ENCODE peak calls at places on chromosome 3, in four cellular contexts. O, D, T and L are unnamed samples.

GRCh38 chr3:155934215-155934614 is 63.8 kb downstream of the GMPS start:
- DNase-seq in O (no peak), T (no peak), D (no peak), L (no peak)

GRCh38 chr3:7710284-7710683 is 791.3 kb upstream of the LMCD1 start:
- DNase-seq in T (no peak), O (no peak), D (no peak), L (no peak)

GRCh38 chr3:13828501-13828900 is 51.4 kb downstream of the WNT7A start:
- DNase-seq in T (no peak), D (no peak), O (no peak), L (no peak)

GRCh38 chr3:82474711-82475110 is 713.3 kb upstream of the GBE1 start:
- DNase-seq in D (no peak), T (no peak), O (no peak), L (no peak)

GRCh38 chr3:31013843-31014242 is 119.4 kb upstream of the GADL1 start:
- DNase-seq in D (no peak), O (no peak), T (no peak), L (no peak)

GRCh38 chr3:133763797-133764734 is 17.9 kb downstream of the TF start:
- DNase-seq in O (no peak), D (no peak), T (no peak), L (no peak)

GRCh38 chr3:129555176-129555575 is 12.2 kb downstream of the H1-8 start:
- DNase-seq in O (no peak), T (no peak), D (no peak), L (no peak)

GRCh38 chr3:43894176-43895049 is 203.7 kb downstream of the ABHD5 start:
- DNase-seq in O (no peak), T (no peak), D (peak), L (no peak)

GRCh38 chr3:179973024-179973423 is 63.7 kb downstream of the PEX5L start:
- DNase-seq in O (no peak), D (no peak), T (no peak), L (no peak)

GRCh38 chr3:150544726-150545125 is 1.6 kb downstream of the SERP1 start:
- DNase-seq in T (no peak), D (no peak), O (no peak), L (no peak)

GRCh38 chr3:14441920-14442300 is 39.5 kb downstream of the SLC6A6 start:
- DNase-seq in O (no peak), D (no peak), T (no peak), L (no peak)

GRCh38 chr3:141526709-141527108 is 39.9 kb downstream of the RASA2 start:
- DNase-seq in D (no peak), O (no peak), T (no peak), L (no peak)

GRCh38 chr3:106699093-106699492 is 678.1 kb upstream of the CCDC54 start:
- DNase-seq in D (no peak), T (no peak), O (no peak), L (no peak)

GRCh38 chr3:72095521-72095920 is 310.6 kb upstream of the PROK2 start:
- DNase-seq in D (no peak), T (no peak), O (no peak), L (no peak)

GRCh38 chr3:153456831-153457545 is 295.0 kb downstream of the RAP2B start:
- DNase-seq in D (no peak), T (no peak), O (no peak), L (no peak)

GRCh38 chr3:23203651-23204111 is 554 bp downstream of the UBE2E2 start:
- DNase-seq in T (peak), O (peak), D (no peak), L (no peak)

GRCh38 chr3:153026026-153026425 is 136.0 kb upstream of the RAP2B start:
- DNase-seq in D (no peak), T (no peak), O (no peak), L (no peak)

GRCh38 chr3:28590851-28591250 is 242.2 kb upstream of the AZI2 start:
- DNase-seq in D (no peak), O (no peak), T (no peak), L (no peak)

GRCh38 chr3:141707741-141708203 is 30.3 kb upstream of the RNF7 start:
- DNase-seq in D (no peak), O (no peak), T (no peak), L (no peak)

GRCh38 chr3:14424711-14425573 is 22.5 kb downstream of the SLC6A6 start:
- DNase-seq in T (no peak), O (no peak), D (no peak), L (no peak)

GRCh38 chr3:8318002-8318649 is 183.5 kb upstream of the LMCD1 start:
- DNase-seq in O (no peak), T (no peak), D (peak), L (no peak)

GRCh38 chr3:25143356-25143704 is 284.7 kb upstream of the RARB start:
- DNase-seq in D (no peak), O (no peak), T (no peak), L (no peak)

GRCh38 chr3:192332386-192333291 is 394.7 kb downstream of the FGF12 start:
- DNase-seq in O (no peak), T (no peak), D (no peak), L (no peak)
- H3K27ac ChIP-seq in O (no peak), T (no peak), D (no peak), L (no peak)

DNA sequence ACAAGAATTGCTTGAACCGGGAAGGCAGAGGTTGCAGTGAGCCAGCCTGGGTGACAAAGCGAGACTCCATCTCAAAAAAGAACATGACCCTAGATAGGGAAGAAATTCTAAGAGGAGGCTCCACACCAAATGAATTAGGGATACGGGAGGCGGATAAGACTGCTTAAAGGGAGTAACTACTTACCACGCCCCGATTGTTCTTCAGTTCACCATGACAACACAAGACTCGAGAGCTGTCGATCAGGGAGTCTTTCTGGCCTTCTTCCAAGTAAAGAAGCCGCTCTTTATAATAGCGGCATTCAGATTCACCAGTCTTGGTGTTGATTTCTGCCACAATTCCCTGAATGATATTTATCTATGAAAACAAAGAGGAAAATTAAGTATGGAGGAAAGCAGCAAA is 53.9 kb upstream of the TASOR start:
- DNase-seq in D (no peak), T (no peak), O (no peak), L (no peak)
- H3K27ac ChIP-seq in D (no peak), T (no peak), O (no peak), L (no peak)

GRCh38 chr3:116046350-116046749 is 398.9 kb downstream of the LSAMP start:
- DNase-seq in T (no peak), O (no peak), D (no peak), L (no peak)
- H3K27ac ChIP-seq in T (no peak), O (peak), D (no peak), L (no peak)

GRCh38 chr3:172569128-172570008 is 46.1 kb upstream of the TNFSF10 start:
- DNase-seq in D (no peak), O (no peak), T (no peak), L (no peak)

GRCh38 chr3:172562881-172563835 is 39.9 kb upstream of the TNFSF10 start:
- DNase-seq in T (peak), O (no peak), D (peak), L (peak)

GRCh38 chr3:172564499-172564898 is 41.3 kb upstream of the TNFSF10 start:
- DNase-seq in T (no peak), D (no peak), O (no peak), L (no peak)

GRCh38 chr3:172568713-172569112 is 45.5 kb upstream of the TNFSF10 start:
- DNase-seq in O (no peak), D (no peak), T (no peak), L (no peak)
- H3K27ac ChIP-seq in O (no peak), D (no peak), T (no peak), L (no peak)

DNA sequence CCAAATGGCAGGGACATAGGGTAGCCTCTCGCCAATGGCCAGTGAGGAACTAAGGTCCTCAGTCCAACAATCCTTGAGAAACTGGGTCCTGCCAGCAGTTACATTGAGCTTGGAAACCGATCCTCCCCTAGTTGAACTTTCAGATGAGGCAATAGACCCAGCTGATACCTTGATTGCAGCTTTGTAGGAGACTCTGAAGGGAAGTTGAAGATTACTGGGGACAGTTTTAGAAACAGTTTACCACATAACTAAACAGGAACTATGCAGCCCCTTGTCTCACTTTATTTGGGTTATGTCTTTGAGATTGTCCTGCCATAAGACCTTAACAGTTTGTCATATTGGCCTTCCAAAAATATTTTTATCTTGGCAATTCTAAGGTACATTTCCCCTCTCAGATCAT is 304.1 kb upstream of the TBC1D5 start:
- DNase-seq in D (no peak), O (no peak), T (no peak), L (no peak)
- H3K27ac ChIP-seq in D (no peak), O (no peak), T (no peak), L (no peak)

DNA sequence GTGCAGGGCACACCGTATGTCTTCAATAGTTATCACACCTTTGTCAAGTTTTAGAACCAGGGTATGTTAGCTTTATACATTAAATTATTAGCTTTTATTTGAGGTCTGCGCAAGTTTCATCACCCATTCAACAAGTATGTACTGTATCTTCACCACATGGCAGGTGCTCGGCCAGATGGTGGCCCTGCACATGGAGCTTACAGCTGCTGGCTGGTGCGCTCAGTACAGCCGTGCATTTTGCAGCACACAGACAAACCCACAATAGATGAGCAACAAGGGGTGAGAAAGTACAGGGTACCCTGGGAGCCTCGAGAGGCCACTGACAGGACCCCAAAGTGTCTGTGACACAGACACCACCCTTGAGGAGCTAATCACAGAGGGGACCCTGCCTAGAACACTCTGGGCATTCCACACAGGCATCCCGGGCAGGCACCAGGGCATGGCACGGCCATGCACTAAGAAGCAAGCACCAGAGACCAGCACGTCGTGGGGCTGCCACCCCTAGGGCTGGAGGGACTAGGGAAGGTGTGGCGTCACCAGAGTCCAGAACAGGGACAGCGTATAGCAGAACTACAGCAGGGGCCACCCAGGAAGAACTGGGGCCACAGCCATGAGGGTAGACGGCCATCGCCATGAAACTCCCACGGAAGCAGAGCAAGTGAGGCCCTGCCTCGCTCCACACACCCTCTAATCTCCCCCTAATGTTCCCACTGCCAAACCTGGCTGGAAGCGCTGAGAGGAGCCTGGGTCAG is 27.4 kb downstream of the ZXDC start:
- DNase-seq in D (no peak), O (no peak), T (peak), L (no peak)
- H3K27ac ChIP-seq in D (no peak), O (no peak), T (no peak), L (no peak)

GRCh38 chr3:100073049-100073422 is 41.3 kb downstream of the FILIP1L start:
- DNase-seq in T (no peak), O (no peak), D (no peak), L (no peak)

GRCh38 chr3:100073555-100074307 is 40.6 kb downstream of the FILIP1L start:
- DNase-seq in T (peak), D (peak), O (no peak), L (no peak)

GRCh38 chr3:100069472-100069871 is 44.8 kb downstream of the FILIP1L start:
- DNase-seq in O (no peak), T (no peak), D (no peak), L (no peak)

GRCh38 chr3:100075163-100075562 is 39.1 kb downstream of the FILIP1L start:
- DNase-seq in O (no peak), T (no peak), D (no peak), L (no peak)

DNA sequence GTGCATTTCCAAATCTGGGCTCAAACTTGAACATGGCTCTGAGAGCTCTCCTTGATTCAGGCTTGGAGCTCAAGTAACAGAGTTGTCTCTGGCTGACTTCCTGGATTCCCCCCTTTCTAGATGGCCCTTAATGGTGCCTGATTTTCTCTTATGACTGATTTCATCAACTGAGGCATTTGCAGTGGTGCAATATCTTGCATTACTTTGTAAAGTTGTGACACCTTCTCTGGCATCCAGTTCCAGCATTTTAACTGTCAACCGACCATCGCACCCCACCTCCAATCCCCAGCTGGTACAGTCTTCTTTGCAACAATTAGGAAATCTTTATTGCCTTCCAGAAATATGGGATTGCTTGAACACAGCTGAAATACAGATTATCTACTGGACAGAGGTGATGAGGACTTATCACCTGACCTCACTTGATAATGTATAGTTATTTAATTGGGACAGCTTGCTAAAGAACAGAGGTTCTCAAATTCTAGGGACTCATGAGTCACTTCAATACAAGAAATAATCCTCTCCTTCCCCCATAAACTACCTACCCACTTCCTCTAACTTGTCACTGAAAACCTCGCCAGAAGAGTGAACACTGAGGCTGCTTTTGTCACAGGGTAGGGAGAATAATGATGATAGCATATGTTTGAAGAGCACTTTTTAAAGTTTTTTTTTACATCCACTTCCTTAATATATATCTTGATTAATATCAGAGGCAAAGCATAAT is 41.8 kb downstream of the FILIP1L start:
- DNase-seq in T (no peak), O (no peak), D (no peak), L (no peak)
- H3K27ac ChIP-seq in T (no peak), O (no peak), D (no peak), L (no peak)

DNA sequence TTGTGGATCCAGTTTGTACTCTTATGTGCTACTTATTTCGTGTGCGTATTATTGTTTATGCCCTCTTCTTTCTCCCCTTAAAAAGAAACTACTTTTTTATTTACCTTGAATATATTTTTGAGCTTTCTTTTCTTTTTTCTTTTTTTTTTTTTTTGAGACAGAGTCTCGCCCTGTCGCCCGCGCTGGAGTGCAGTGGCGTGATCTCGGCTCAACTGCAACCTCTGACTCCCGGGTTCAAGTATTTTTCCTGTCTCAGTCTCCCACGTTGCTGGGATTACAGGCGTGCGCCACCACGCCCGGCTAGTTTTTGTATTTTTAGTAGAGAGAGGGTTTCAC is 1.5 kb downstream of the SLC25A38 start:
- DNase-seq in T (no peak), O (no peak), D (no peak), L (no peak)
- H3K27ac ChIP-seq in T (peak), O (peak), D (no peak), L (peak)

DNA sequence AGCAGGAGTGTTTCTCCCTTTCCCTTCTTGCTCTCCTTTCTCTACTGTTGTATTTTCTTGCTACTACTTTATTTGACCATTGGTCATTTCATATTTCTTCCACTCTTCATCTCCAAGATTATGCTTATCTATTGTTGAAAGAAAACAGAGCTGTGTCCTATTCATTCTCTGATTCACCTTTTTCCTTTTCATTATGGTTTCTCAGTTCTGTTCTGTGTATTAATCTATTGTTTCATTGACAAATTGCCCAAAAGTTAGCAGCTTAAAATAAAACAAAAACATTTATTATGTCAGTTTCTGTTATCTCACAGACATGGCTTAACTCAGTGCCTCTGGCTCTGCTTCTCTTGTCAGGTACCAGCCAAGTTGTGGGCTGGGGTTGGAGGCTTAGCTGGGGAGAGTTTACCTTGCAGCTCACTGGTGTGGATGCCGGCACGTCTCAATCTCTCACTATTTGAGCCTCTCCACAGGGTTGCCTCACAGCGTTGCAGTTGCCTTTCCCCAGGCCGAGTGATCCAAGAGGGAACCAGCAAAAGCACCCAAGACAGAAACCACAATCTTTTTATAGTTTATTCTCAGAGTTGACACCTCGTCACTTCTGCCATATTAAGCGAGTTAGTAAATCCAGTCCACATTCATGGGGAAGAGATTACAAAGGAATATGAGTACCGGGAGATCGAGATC is 36.9 kb upstream of the FILIP1L start:
- DNase-seq in T (peak), D (no peak), O (no peak), L (no peak)
- H3K27ac ChIP-seq in T (peak), D (no peak), O (peak), L (no peak)